ENCODE peak calls at places on chromosomes 6 and 20, in eight cellular contexts. I, U, S, C, J, H, A and E are unnamed samples.

GRCh38 chr20:35232575-35232974 is 6.1 kb downstream of the MMP24 start:
- DNase-seq in I (no peak), U (no peak), S (no peak), C (no peak), J (peak), H (peak), A (no peak), E (no peak)

GRCh38 chr6:158413028-158413427 is 100.8 kb downstream of the TULP4 start:
- DNase-seq in I (no peak), U (no peak), S (no peak), C (no peak), J (no peak), H (no peak), A (no peak), E (no peak)

GRCh38 chr6:6700421-6700820 is 111.9 kb downstream of the LY86 start:
- DNase-seq in I (no peak), U (no peak), S (no peak), C (no peak), J (no peak), H (no peak), A (no peak), E (no peak)

GRCh38 chr6:151679081-151679480 is 128.4 kb upstream of the ESR1 start:
- DNase-seq in I (no peak), U (peak), S (no peak), C (peak), J (peak), H (peak), A (peak), E (peak)

GRCh38 chr20:208937-209566 is 18.0 kb upstream of the DEFB129 start:
- DNase-seq in I (no peak), U (peak), S (no peak), C (no peak), J (peak), H (peak), A (peak), E (no peak)

GRCh38 chr6:20876016-20876415 is 341.8 kb downstream of the CDKAL1 start:
- DNase-seq in I (no peak), U (no peak), S (no peak), C (no peak), J (peak), H (peak), A (no peak), E (no peak)

GRCh38 chr6:134979142-134979541 is 29.2 kb upstream of the ALDH8A1 start:
- DNase-seq in I (no peak), U (no peak), S (no peak), C (peak), J (no peak), H (no peak), A (no peak), E (no peak)

GRCh38 chr6:33419580-33420492 is at the start of gene SYNGAP1:
- DNase-seq in I (no peak), U (peak), S (no peak), C (peak), J (no peak), H (peak), A (no peak), E (peak)

GRCh38 chr6:6892706-6893601 is 214.8 kb upstream of the RREB1 start:
- DNase-seq in I (no peak), U (peak), S (no peak), C (no peak), J (no peak), H (no peak), A (no peak), E (no peak)

GRCh38 chr6:112571886-112572285 is 224.8 kb downstream of the RFPL4B start:
- DNase-seq in I (no peak), U (no peak), S (no peak), C (no peak), J (no peak), H (peak), A (peak), E (no peak)

GRCh38 chr20:23311932-23312331 is 38.7 kb upstream of the NXT1 start:
- DNase-seq in I (no peak), U (no peak), S (no peak), C (no peak), J (no peak), H (no peak), A (no peak), E (no peak)